ENCODE peak calls at places on chromosomes 4 and X, in four cellular contexts. N, L, F and Y are unnamed samples.

GRCh38 chr4:165368114-165368513 is 10.7 kb upstream of the CPE start:
- DNase-seq in F (no peak), N (no peak), L (no peak), Y (no peak)

GRCh38 chrX:71117358-71117757 is 1.0 kb upstream of the MED12 start:
- DNase-seq in L (no peak), N (no peak), F (no peak), Y (peak)

GRCh38 chrX:7170903-7171302 is 22.9 kb upstream of the PUDP start:
- DNase-seq in F (no peak), L (peak), N (peak), Y (peak)

GRCh38 chr4:85932371-85933305 is 427.2 kb downstream of the MAPK10 start:
- DNase-seq in L (no peak), N (no peak), F (no peak), Y (peak)

GRCh38 chr4:102497986-102498385 is 3.2 kb upstream of the NFKB1 start:
- DNase-seq in N (no peak), L (no peak), F (no peak), Y (no peak)

GRCh38 chrX:24201216-24201615 is 51.7 kb downstream of the ZFX start:
- DNase-seq in N (no peak), L (no peak), F (no peak), Y (no peak)

GRCh38 chr4:75612306-75612705 is 18.0 kb downstream of the CDKL2 start:
- DNase-seq in N (no peak), L (no peak), F (no peak), Y (no peak)

GRCh38 chr4:56786955-56787354 is 34.5 kb downstream of the SPINK2 start:
- DNase-seq in L (no peak), F (no peak), N (no peak), Y (peak)

GRCh38 chr4:185504098-185505047 is 30.9 kb downstream of the PDLIM3 start:
- DNase-seq in N (no peak), L (no peak), F (no peak), Y (peak)

GRCh38 chr4:11428701-11429571 is at the start of gene HS3ST1:
- DNase-seq in F (peak), L (peak), N (peak), Y (peak)

GRCh38 chrX:568341-568740 is 62.2 kb upstream of the SHOX start:
- DNase-seq in F (no peak), L (no peak), N (no peak), Y (no peak)

GRCh38 chr4:153257151-153257620 is 52.9 kb downstream of the TRIM2 start:
- DNase-seq in L (peak), F (no peak), N (no peak), Y (peak)